ENCODE peak calls at places on chromosomes 3 and 15, in seven cellular contexts. One of them, this sample, is unnamed.

GRCh38 chr15:63079938-63080626 is 37.5 kb downstream of the TPM1 start:
- DNase-seq in NCI-H1048: no peak
- DNase-seq in nucleus accumbens: no peak
- DNase-seq in GM19239: no peak
- DNase-seq in progenitor cell of endocrine pancreas: no peak
- DNase-seq in fibroblast of pulmonary artery: no peak
- DNase-seq in GM23338: no peak
- DNase-seq in this sample: no peak

GRCh38 chr3:100400424-100400781 is 486 bp downstream of the TOMM70 start:
- DNase-seq in GM19239: no peak
- DNase-seq in NCI-H1048: no peak
- DNase-seq in GM23338: peak
- DNase-seq in fibroblast of pulmonary artery: peak
- DNase-seq in progenitor cell of endocrine pancreas: peak
- DNase-seq in nucleus accumbens: no peak
- DNase-seq in this sample: peak

GRCh38 chr15:79071901-79072300 is 18.7 kb downstream of the RASGRF1 start:
- DNase-seq in progenitor cell of endocrine pancreas: no peak
- DNase-seq in nucleus accumbens: no peak
- DNase-seq in GM23338: no peak
- DNase-seq in fibroblast of pulmonary artery: no peak
- DNase-seq in GM19239: no peak
- DNase-seq in NCI-H1048: no peak
- DNase-seq in this sample: no peak

GRCh38 chr15:60590935-60591490 is 112.1 kb upstream of the ICE2 start:
- DNase-seq in GM19239: peak
- DNase-seq in progenitor cell of endocrine pancreas: peak
- DNase-seq in fibroblast of pulmonary artery: peak
- DNase-seq in GM23338: peak
- DNase-seq in nucleus accumbens: no peak
- DNase-seq in NCI-H1048: no peak
- DNase-seq in this sample: peak

GRCh38 chr3:133535971-133536634 is 37.4 kb upstream of the CDV3 start:
- DNase-seq in progenitor cell of endocrine pancreas: no peak
- DNase-seq in GM23338: no peak
- DNase-seq in nucleus accumbens: no peak
- DNase-seq in GM19239: no peak
- DNase-seq in fibroblast of pulmonary artery: peak
- DNase-seq in NCI-H1048: no peak
- DNase-seq in this sample: no peak

GRCh38 chr15:93305306-93305705 is 216.3 kb upstream of the RGMA start:
- DNase-seq in GM23338: no peak
- DNase-seq in fibroblast of pulmonary artery: no peak
- DNase-seq in progenitor cell of endocrine pancreas: no peak
- DNase-seq in GM19239: no peak
- DNase-seq in NCI-H1048: no peak
- DNase-seq in nucleus accumbens: no peak
- DNase-seq in this sample: no peak

GRCh38 chr3:58034738-58035511 is 26.7 kb downstream of the FLNB start:
- DNase-seq in GM23338: peak
- DNase-seq in progenitor cell of endocrine pancreas: no peak
- DNase-seq in GM19239: peak
- DNase-seq in nucleus accumbens: no peak
- DNase-seq in fibroblast of pulmonary artery: no peak
- DNase-seq in NCI-H1048: no peak
- DNase-seq in this sample: peak

GRCh38 chr3:178480795-178481194 is 55.4 kb upstream of the KCNMB2 start:
- DNase-seq in fibroblast of pulmonary artery: no peak
- DNase-seq in GM23338: no peak
- DNase-seq in progenitor cell of endocrine pancreas: no peak
- DNase-seq in nucleus accumbens: no peak
- DNase-seq in GM19239: peak
- DNase-seq in NCI-H1048: no peak
- DNase-seq in this sample: peak

GRCh38 chr3:102673271-102674115 is 238.7 kb downstream of the ZPLD1 start:
- DNase-seq in progenitor cell of endocrine pancreas: peak
- DNase-seq in nucleus accumbens: peak
- DNase-seq in GM19239: peak
- DNase-seq in GM23338: peak
- DNase-seq in NCI-H1048: peak
- DNase-seq in fibroblast of pulmonary artery: peak
- DNase-seq in this sample: peak

GRCh38 chr3:142853270-142854163 is 35.4 kb downstream of the PCOLCE2 start:
- DNase-seq in GM19239: no peak
- DNase-seq in progenitor cell of endocrine pancreas: no peak
- DNase-seq in fibroblast of pulmonary artery: peak
- DNase-seq in NCI-H1048: no peak
- DNase-seq in nucleus accumbens: no peak
- DNase-seq in GM23338: no peak
- DNase-seq in this sample: no peak

GRCh38 chr3:98817546-98817945 is 54.4 kb downstream of the ST3GAL6 start:
- DNase-seq in fibroblast of pulmonary artery: peak
- DNase-seq in nucleus accumbens: no peak
- DNase-seq in GM19239: peak
- DNase-seq in NCI-H1048: peak
- DNase-seq in progenitor cell of endocrine pancreas: no peak
- DNase-seq in GM23338: peak
- DNase-seq in this sample: peak

This sample was measured in GM10248.